ENCODE peak calls at places on chromosome 21, in four cellular contexts. One of them, this sample, is unnamed.

GRCh38 chr21:35995522-35996088 is 64.7 kb downstream of the SETD4 start:
- DNase-seq in K562: no peak
- DNase-seq in H1: no peak
- DNase-seq in HCT116: no peak
- DNase-seq in this sample: no peak

GRCh38 chr21:33761104-33762036 is 119.1 kb downstream of the ITSN1 start:
- DNase-seq in K562: peak
- DNase-seq in H1: no peak
- DNase-seq in HCT116: peak
- DNase-seq in this sample: no peak

GRCh38 chr21:36310016-36310415 is 10.0 kb upstream of the MORC3 start:
- DNase-seq in K562: no peak
- DNase-seq in H1: no peak
- DNase-seq in HCT116: no peak
- DNase-seq in this sample: peak

GRCh38 chr21:46420241-46421190 is 38.2 kb upstream of the DIP2A start:
- DNase-seq in K562: no peak
- DNase-seq in H1: no peak
- DNase-seq in HCT116: no peak
- DNase-seq in this sample: no peak

GRCh38 chr21:46191257-46191685 is 7.0 kb upstream of the SPATC1L start:
- DNase-seq in K562: peak
- DNase-seq in H1: no peak
- DNase-seq in HCT116: no peak
- DNase-seq in this sample: no peak

GRCh38 chr21:45386728-45387371 is 18.1 kb upstream of the COL18A1 start:
- DNase-seq in K562: peak
- DNase-seq in H1: no peak
- DNase-seq in HCT116: no peak
- DNase-seq in this sample: no peak

GRCh38 chr21:31556662-31557061 is 102.8 kb upstream of the SOD1 start:
- DNase-seq in K562: no peak
- DNase-seq in H1: no peak
- DNase-seq in HCT116: no peak
- DNase-seq in this sample: no peak

GRCh38 chr21:26405071-26405470 is 168.0 kb downstream of the CYYR1 start:
- DNase-seq in K562: no peak
- DNase-seq in H1: no peak
- DNase-seq in HCT116: no peak
- DNase-seq in this sample: no peak

GRCh38 chr21:37855568-37856391 is 60.5 kb downstream of the KCNJ6 start:
- DNase-seq in K562: no peak
- DNase-seq in H1: peak
- DNase-seq in HCT116: no peak
- DNase-seq in this sample: no peak

GRCh38 chr21:38544681-38545080 is 46.4 kb upstream of the ERG start:
- DNase-seq in K562: no peak
- DNase-seq in H1: no peak
- DNase-seq in HCT116: no peak
- DNase-seq in this sample: no peak

GRCh38 chr21:45985471-45986315 is 4.1 kb downstream of the COL6A1 start:
- DNase-seq in K562: no peak
- DNase-seq in H1: no peak
- DNase-seq in HCT116: no peak
- DNase-seq in this sample: no peak

GRCh38 chr21:39489380-39489924 is 37.7 kb downstream of the SH3BGR start:
- DNase-seq in K562: no peak
- DNase-seq in H1: no peak
- DNase-seq in HCT116: no peak
- DNase-seq in this sample: no peak

GRCh38 chr21:45590726-45591618 is 48.7 kb upstream of the SLC19A1 start:
- DNase-seq in K562: peak
- DNase-seq in H1: no peak
- DNase-seq in HCT116: no peak
- DNase-seq in this sample: peak

DNA sequence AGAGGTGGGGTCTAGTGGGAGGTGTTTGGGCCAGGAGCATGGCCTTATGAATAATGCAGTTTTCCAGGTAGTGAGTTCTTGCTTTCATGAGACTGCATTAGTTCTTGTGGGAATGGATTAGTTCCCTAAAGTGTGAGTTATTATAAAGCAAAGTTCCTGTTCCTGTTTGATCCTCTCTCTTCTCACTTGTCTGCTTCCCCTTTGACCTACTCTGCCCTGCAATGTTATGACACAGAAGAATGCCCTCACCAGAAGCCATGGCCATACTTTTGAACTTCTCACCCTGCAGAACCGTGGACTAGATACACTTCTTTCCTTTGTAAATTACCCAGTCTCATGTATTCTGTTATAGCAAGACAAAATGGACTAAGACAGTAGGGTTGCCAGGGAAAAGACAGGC is 53.6 kb downstream of the MAP3K7CL start:
- DNase-seq in K562: no peak
- DNase-seq in H1: no peak
- DNase-seq in HCT116: no peak
- DNase-seq in this sample: no peak
- TF ChIP-seq YY1 in K562: no peak
- TF ChIP-seq YY1 in H1: no peak
- TF ChIP-seq YY1 in HCT116: no peak
- TF ChIP-seq YY1 in this sample: no peak

GRCh38 chr21:43864313-43864805 is 664 bp upstream of the AGPAT3 start:
- DNase-seq in K562: peak
- DNase-seq in H1: peak
- DNase-seq in HCT116: peak
- DNase-seq in this sample: no peak
- TF ChIP-seq EGR1 in K562: no peak
- TF ChIP-seq EGR1 in H1: no peak
- TF ChIP-seq EGR1 in HCT116: peak
- TF ChIP-seq EGR1 in this sample: peak

DNA sequence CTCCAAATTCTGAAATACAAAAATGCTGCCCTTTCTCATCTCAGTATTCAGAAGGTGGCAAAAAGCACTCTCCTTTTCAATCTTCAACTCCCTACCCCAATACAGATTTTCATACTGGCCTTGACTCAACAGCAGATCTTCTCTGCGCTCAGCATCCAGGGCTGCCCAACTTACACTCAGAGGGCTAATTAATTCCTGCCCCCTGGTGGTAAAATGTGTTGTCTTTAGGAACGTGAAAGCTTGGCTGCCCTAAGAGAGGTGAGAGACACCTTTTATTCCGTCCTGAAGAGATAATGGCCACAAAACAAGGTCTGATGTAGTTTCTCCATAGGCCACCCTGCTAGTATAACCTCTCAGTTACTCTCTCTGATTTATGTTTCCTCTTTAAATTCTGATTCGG is 25.0 kb downstream of the KRTAP24-1 start:
- DNase-seq in K562: peak
- DNase-seq in H1: peak
- DNase-seq in HCT116: no peak
- DNase-seq in this sample: no peak
- TF ChIP-seq YY1 in K562: no peak
- TF ChIP-seq YY1 in H1: no peak
- TF ChIP-seq YY1 in HCT116: no peak
- TF ChIP-seq YY1 in this sample: no peak

GRCh38 chr21:41701749-41702148 is 65.1 kb downstream of the RIPK4 start:
- DNase-seq in K562: no peak
- DNase-seq in H1: no peak
- DNase-seq in HCT116: no peak
- DNase-seq in this sample: no peak
- TF ChIP-seq EGR1 in K562: no peak
- TF ChIP-seq EGR1 in H1: no peak
- TF ChIP-seq EGR1 in HCT116: no peak
- TF ChIP-seq EGR1 in this sample: no peak

This sample was measured in GM12878.